ENCODE peak calls at places on chromosomes 13 and 19, in seven cellular contexts. D is transverse colon; V is HCT116; W is CD8-positive, alpha-beta T cell; H is fibroblast of the aortic adventitia; L is CD4-positive, alpha-beta memory T cell; A is tibial artery. G is an unnamed sample.

GRCh38 chr19:55454787-55455243 is 6.6 kb downstream of the ISOC2 start:
- DNase-seq in L (no peak), W (no peak), A (no peak), D (no peak), V (no peak), H (no peak), G (no peak)

GRCh38 chr13:84925443-84925842 is 873.8 kb downstream of the SLITRK6 start:
- DNase-seq in D (no peak), H (no peak), L (no peak), V (no peak), A (no peak), W (no peak), G (peak; percentile 13)

GRCh38 chr13:80274643-80275042 is 66.3 kb downstream of the SPRY2 start:
- DNase-seq in D (no peak), H (no peak), L (no peak), W (no peak), A (no peak), V (no peak), G (no peak)

GRCh38 chr19:11203194-11204075 is 6.1 kb upstream of the KANK2 start:
- DNase-seq in A (peak; percentile 96), H (peak; percentile 91), D (peak; percentile 67), L (no peak), V (no peak), W (no peak), G (peak; percentile 35)

GRCh38 chr19:39224910-39225309 is 19.9 kb downstream of the IFNL3 start:
- DNase-seq in A (no peak), W (no peak), H (no peak), V (no peak), D (no peak), L (no peak), G (no peak)

GRCh38 chr13:44312898-44313551 is 60.6 kb upstream of the SERP2 start:
- DNase-seq in L (no peak), H (peak; percentile 91), W (no peak), V (peak; percentile 88), D (no peak), A (no peak), G (peak; percentile 95)

GRCh38 chr19:16476401-16476800 is 4.6 kb upstream of the EPS15L1 start:
- DNase-seq in H (no peak), W (no peak), V (no peak), L (no peak), D (no peak), A (no peak), G (no peak)

GRCh38 chr13:27607125-27607524 is 13.2 kb downstream of the LNX2 start:
- DNase-seq in A (no peak), H (peak; percentile 72), L (no peak), D (peak; percentile 23), V (peak; percentile 56), W (no peak), G (peak; percentile 53)

GRCh38 chr13:23921451-23921888 is 24.2 kb upstream of the C1QTNF9B start:
- DNase-seq in V (peak; percentile 23), D (no peak), L (peak; percentile 24), A (no peak), W (no peak), H (peak; percentile 73), G (no peak)

GRCh38 chr19:18978616-18979015 is 37.6 kb upstream of the HOMER3 start:
- DNase-seq in W (no peak), A (no peak), V (no peak), H (no peak), L (no peak), D (no peak), G (no peak)

GRCh38 chr19:31138077-31138476 is 211.2 kb downstream of the TSHZ3 start:
- DNase-seq in A (no peak), L (no peak), W (no peak), D (peak; percentile 26), H (no peak), V (no peak), G (no peak)

GRCh38 chr13:95660981-95661581 is 15.9 kb upstream of the DNAJC3 start:
- DNase-seq in A (no peak), H (peak; percentile 76), V (peak; percentile 28), D (no peak), L (no peak), W (no peak), G (no peak)

GRCh38 chr13:111359237-111359915 is 38.9 kb downstream of the TEX29 start:
- DNase-seq in D (no peak), V (no peak), H (no peak), L (no peak), A (no peak), W (no peak), G (no peak)

GRCh38 chr19:17526922-17527321 is 15.5 kb downstream of the PGLS start:
- DNase-seq in V (no peak), D (peak; percentile 24), L (no peak), A (no peak), H (no peak), W (no peak), G (no peak)

GRCh38 chr13:26019881-26020535 is 31.8 kb downstream of the SHISA2 start:
- DNase-seq in L (no peak), V (no peak), A (no peak), H (peak; percentile 35), D (no peak), W (no peak), G (peak; percentile 59)

GRCh38 chr13:46025157-46025556 is 27.4 kb downstream of the ZC3H13 start:
- DNase-seq in V (no peak), H (no peak), L (no peak), D (no peak), W (no peak), A (no peak), G (no peak)

GRCh38 chr13:76048675-76049396 is 412.7 kb downstream of the LMO7 start:
- DNase-seq in H (peak; percentile 10), V (no peak), L (no peak), A (no peak), D (no peak), W (no peak), G (peak; percentile 12)

GRCh38 chr13:39408512-39408911 is 194.5 kb downstream of the LHFPL6 start:
- DNase-seq in H (no peak), A (no peak), L (no peak), V (no peak), W (no peak), D (no peak), G (no peak)

GRCh38 chr13:42970824-42971669 is 21.0 kb downstream of the EPSTI1 start:
- DNase-seq in V (peak; percentile 61), D (peak; percentile 50), L (peak; percentile 50), H (peak; percentile 51), A (no peak), W (no peak), G (no peak)

DNA sequence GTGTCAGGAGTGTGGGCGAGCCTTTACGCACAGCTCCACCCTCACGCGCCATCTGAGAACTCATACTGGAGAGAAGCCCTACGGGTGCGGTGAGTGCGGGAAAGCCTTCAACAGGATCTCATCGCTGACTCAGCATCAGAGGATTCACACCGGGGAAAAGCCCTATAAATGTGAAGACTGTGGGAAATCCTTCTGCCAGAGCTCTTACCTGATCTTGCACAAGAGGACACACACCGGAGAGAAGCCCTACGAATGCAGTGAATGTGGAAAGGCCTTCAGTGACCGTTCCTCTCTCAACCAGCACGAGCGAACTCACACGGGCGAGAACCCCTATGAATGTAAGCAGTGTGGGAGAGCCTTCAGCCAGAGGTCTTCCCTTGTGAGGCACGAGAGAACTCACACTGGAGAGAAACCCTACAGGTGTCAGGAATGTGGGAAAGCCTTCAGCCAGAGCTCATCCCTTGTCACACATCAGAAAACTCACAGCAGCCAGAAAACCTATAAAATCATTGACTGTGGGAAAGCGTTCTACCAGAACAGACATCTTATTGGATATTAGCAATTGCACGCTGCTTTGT is 6.9 kb upstream of the ZNF555 start:
- DNase-seq in V (no peak), W (no peak), D (no peak), A (no peak), L (no peak), H (no peak), G (no peak)
- H3K4me3 ChIP-seq in V (no peak overlapping the region), W (no peak overlapping the region), D (no peak overlapping the region), A (no peak overlapping the region), L (no peak overlapping the region), H (no peak overlapping the region), G (no peak overlapping the region)

DNA sequence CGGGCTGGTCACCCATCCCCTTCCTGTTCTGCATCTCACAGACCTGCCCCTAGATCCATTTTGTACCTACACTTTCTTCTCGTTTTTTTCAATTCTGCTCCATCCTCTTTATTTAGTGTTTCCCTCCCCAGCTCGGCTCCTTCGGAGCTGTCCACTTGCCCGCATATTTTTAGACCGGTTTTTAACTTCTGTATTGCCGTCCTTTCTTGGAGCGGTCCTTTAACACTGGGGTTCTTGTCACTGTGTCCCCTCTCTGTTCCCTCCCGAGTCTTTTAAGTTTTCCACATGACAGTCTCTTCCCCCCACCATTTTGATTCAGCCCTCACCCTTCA is 1.7 kb downstream of the ARHGAP35 start:
- DNase-seq in W (no peak), H (peak; percentile 23), A (no peak), V (no peak), L (no peak), D (no peak), G (no peak)
- H3K4me3 ChIP-seq in W (peak overlapping the region; percentile 79), H (peak overlapping the region; percentile 88), A (peak overlapping the region; percentile 88), V (peak overlapping the region; percentile 83), L (peak overlapping the region; percentile 71), D (peak overlapping the region; percentile 69), G (peak overlapping the region; percentile 83)

GRCh38 chr19:48638831-48639381 is 1.7 kb upstream of the DBP start:
- DNase-seq in A (peak; percentile 73), V (no peak), D (peak; percentile 24), W (no peak), L (no peak), H (no peak), G (no peak)
- H3K4me3 ChIP-seq in A (peak overlapping the region; percentile 75), V (peak overlapping the region; percentile 57), D (peak overlapping the region; percentile 85), W (peak overlapping the region; percentile 72), L (no peak overlapping the region), H (no peak overlapping the region), G (no peak overlapping the region)

GRCh38 chr13:78659450-78660110 is 625 bp upstream of the OBI1 start:
- DNase-seq in H (peak; percentile 19), L (peak; percentile 7), A (no peak), W (no peak), V (no peak), D (no peak), G (no peak)

GRCh38 chr13:78662467-78662866 is 3.5 kb upstream of the OBI1 start:
- DNase-seq in W (no peak), V (no peak), A (no peak), L (no peak), D (no peak), H (no peak), G (no peak)

GRCh38 chr13:78658630-78659449 is at the start of gene OBI1:
- DNase-seq in V (peak; percentile 74), L (peak; percentile 89), D (peak; percentile 95), W (peak; percentile 80), H (peak; percentile 90), A (peak; percentile 93), G (peak; percentile 67)

GRCh38 chr13:78657699-78658629 is 991 bp downstream of the OBI1 start:
- DNase-seq in D (no peak), A (no peak), H (peak; percentile 16), L (no peak), V (no peak), W (no peak), G (no peak)

DNA sequence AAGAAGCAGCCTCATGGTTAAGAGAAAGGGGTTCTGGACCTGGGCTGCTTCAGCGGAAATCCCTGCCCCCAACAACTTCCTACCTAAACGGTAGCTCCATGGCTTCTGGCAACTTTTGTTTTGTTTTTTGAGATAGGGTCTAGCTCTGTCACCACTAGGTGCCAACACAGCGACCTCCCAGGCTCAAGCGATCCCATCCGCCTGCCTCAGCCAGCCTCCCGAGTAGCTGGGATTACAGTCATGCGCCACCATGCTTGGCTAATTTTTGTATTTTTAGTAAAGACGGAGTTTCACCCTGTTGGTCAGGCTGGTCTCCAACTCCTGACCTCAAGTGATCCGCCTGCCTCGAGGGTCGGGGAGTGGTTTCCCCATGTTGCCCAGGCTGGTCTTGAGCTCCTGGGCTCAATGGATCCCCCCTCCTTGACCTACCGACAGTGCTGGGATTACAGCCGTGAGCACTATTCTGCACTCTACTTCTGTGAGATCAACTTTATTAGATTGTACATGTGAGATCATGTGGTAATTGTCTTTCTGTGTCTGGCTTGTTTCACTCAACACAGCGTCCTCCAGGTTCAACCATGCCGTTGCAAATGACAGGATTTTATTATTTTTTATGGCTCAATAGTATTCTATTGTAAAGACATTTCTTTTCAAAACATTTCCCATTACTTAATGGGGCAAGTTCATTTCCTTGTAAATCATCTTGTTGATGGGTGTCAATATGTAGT is 1.3 kb upstream of the OBI1 start:
- DNase-seq in D (peak; percentile 11), A (no peak), L (peak; percentile 12), W (no peak), V (no peak), H (peak; percentile 14), G (no peak)
- H3K4me3 ChIP-seq in D (peak overlapping the region; percentile 75), A (peak overlapping the region; percentile 86), L (peak overlapping the region; percentile 84), W (peak overlapping the region; percentile 100), V (no peak overlapping the region), H (peak overlapping the region; percentile 73), G (peak overlapping the region; percentile 91)

G was measured in skeletal muscle cell.